ENCODE peak calls at places on chromosomes 4 and X, in four cellular contexts. One of them, this sample, is unnamed.

GRCh38 chrX:11724122-11725017 is 33.7 kb upstream of the MSL3 start:
- DNase-seq in K562: peak
- DNase-seq in HepG2: peak
- DNase-seq in WTC11: no peak
- DNase-seq in this sample: no peak

GRCh38 chr4:176814770-176815169 is 22.0 kb upstream of the VEGFC start:
- DNase-seq in K562: no peak
- DNase-seq in HepG2: no peak
- DNase-seq in WTC11: no peak
- DNase-seq in this sample: no peak

GRCh38 chr4:110278127-110278526 is 79.7 kb upstream of the ELOVL6 start:
- DNase-seq in K562: no peak
- DNase-seq in HepG2: no peak
- DNase-seq in WTC11: no peak
- DNase-seq in this sample: no peak

GRCh38 chrX:154140206-154140605 is 3.8 kb upstream of the OPN1LW start:
- DNase-seq in K562: no peak
- DNase-seq in HepG2: no peak
- DNase-seq in WTC11: no peak
- DNase-seq in this sample: no peak

GRCh38 chr4:181688416-181688815 is 554.8 kb upstream of the TENM3 start:
- DNase-seq in K562: no peak
- DNase-seq in HepG2: no peak
- DNase-seq in WTC11: no peak
- DNase-seq in this sample: no peak

GRCh38 chr4:109801895-109802319 is at the start of gene CFI:
- DNase-seq in K562: no peak
- DNase-seq in HepG2: peak
- DNase-seq in WTC11: no peak
- DNase-seq in this sample: no peak

GRCh38 chr4:137601924-137602323 is 69.6 kb upstream of the PCDH18 start:
- DNase-seq in K562: no peak
- DNase-seq in HepG2: no peak
- DNase-seq in WTC11: no peak
- DNase-seq in this sample: no peak

GRCh38 chrX:115531818-115532403 is 29.1 kb upstream of the PLS3 start:
- DNase-seq in K562: no peak
- DNase-seq in HepG2: no peak
- DNase-seq in WTC11: no peak
- DNase-seq in this sample: no peak

GRCh38 chr4:93384897-93385296 is 443.7 kb upstream of the ATOH1 start:
- DNase-seq in K562: no peak
- DNase-seq in HepG2: no peak
- DNase-seq in WTC11: no peak
- DNase-seq in this sample: no peak

GRCh38 chr4:144374065-144374464 is 233.5 kb upstream of the GYPA start:
- DNase-seq in K562: no peak
- DNase-seq in HepG2: no peak
- DNase-seq in WTC11: no peak
- DNase-seq in this sample: peak

GRCh38 chrX:12770440-12770839 is 20.8 kb upstream of the PRPS2 start:
- DNase-seq in K562: peak
- DNase-seq in HepG2: no peak
- DNase-seq in WTC11: no peak
- DNase-seq in this sample: no peak

GRCh38 chr4:24857996-24858395 is 54.8 kb downstream of the CCDC149 start:
- DNase-seq in K562: no peak
- DNase-seq in HepG2: no peak
- DNase-seq in WTC11: no peak
- DNase-seq in this sample: no peak

GRCh38 chrX:13216139-13216538 is 103.7 kb downstream of the ATXN3L start:
- DNase-seq in K562: no peak
- DNase-seq in HepG2: no peak
- DNase-seq in WTC11: no peak
- DNase-seq in this sample: no peak

GRCh38 chr4:185708348-185708747 is 103.6 kb downstream of the SORBS2 start:
- DNase-seq in K562: no peak
- DNase-seq in HepG2: no peak
- DNase-seq in WTC11: no peak
- DNase-seq in this sample: no peak

GRCh38 chrX:97685753-97686152 is 802.0 kb downstream of the RPA4 start:
- DNase-seq in K562: peak
- DNase-seq in HepG2: peak
- DNase-seq in WTC11: peak
- DNase-seq in this sample: no peak

GRCh38 chr4:81512945-81513584 is 41.4 kb upstream of the RASGEF1B start:
- DNase-seq in K562: no peak
- DNase-seq in HepG2: no peak
- DNase-seq in WTC11: no peak
- DNase-seq in this sample: no peak

GRCh38 chrX:40098264-40099045 is 697 bp upstream of the BCOR start:
- DNase-seq in K562: peak
- DNase-seq in HepG2: no peak
- DNase-seq in WTC11: peak
- DNase-seq in this sample: no peak

GRCh38 chrX:37686979-37687378 is 1.4 kb downstream of the XK start:
- DNase-seq in K562: no peak
- DNase-seq in HepG2: no peak
- DNase-seq in WTC11: no peak
- DNase-seq in this sample: no peak

GRCh38 chrX:37684918-37685317 is 673 bp upstream of the XK start:
- DNase-seq in K562: no peak
- DNase-seq in HepG2: no peak
- DNase-seq in WTC11: no peak
- DNase-seq in this sample: no peak

GRCh38 chrX:37684426-37684825 is 1.2 kb upstream of the XK start:
- DNase-seq in K562: no peak
- DNase-seq in HepG2: no peak
- DNase-seq in WTC11: no peak
- DNase-seq in this sample: no peak

GRCh38 chrX:37686348-37686736 is 751 bp downstream of the XK start:
- DNase-seq in K562: no peak
- DNase-seq in HepG2: no peak
- DNase-seq in WTC11: no peak
- DNase-seq in this sample: no peak

GRCh38 chrX:37685452-37686347 is at the start of gene XK:
- DNase-seq in K562: peak
- DNase-seq in HepG2: no peak
- DNase-seq in WTC11: peak
- DNase-seq in this sample: no peak
- TF ChIP-seq ETV6 in K562: no peak
- TF ChIP-seq ETV6 in HepG2: no peak
- TF ChIP-seq ETV6 in WTC11: peak
- TF ChIP-seq ETV6 in this sample: no peak

DNA sequence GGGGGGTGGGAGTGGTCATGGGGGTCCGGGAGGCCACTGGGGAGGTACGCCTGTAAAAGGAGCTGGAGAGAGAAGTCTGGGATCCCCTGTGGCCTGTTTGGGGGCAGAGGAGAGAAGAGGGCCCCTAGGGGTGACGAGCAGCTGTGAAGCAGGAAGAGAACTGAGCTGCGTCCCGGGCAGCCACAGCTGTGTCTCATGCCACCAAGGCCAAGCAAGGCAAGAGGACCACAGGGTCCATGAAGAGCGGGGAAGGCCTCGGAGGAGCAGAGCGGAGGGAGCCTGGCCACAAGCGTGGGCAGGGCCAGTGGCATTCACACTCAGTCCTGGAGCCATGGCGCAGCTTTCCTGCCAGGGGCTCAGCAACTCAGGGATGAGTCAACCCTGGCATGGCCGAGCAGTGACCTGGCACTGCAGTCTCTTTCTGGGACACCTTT is 13.6 kb upstream of the NAT8L start:
- DNase-seq in K562: peak
- DNase-seq in HepG2: no peak
- DNase-seq in WTC11: no peak
- DNase-seq in this sample: no peak
- TF ChIP-seq ETV6 in K562: no peak
- TF ChIP-seq ETV6 in HepG2: no peak
- TF ChIP-seq ETV6 in WTC11: no peak
- TF ChIP-seq ETV6 in this sample: no peak

GRCh38 chr4:51851090-51851936 is 8.4 kb downstream of the DCUN1D4 start:
- DNase-seq in K562: no peak
- DNase-seq in HepG2: no peak
- DNase-seq in WTC11: no peak
- DNase-seq in this sample: no peak

GRCh38 chr4:51851937-51852290 is 9.0 kb downstream of the DCUN1D4 start:
- DNase-seq in K562: no peak
- DNase-seq in HepG2: no peak
- DNase-seq in WTC11: no peak
- DNase-seq in this sample: no peak

GRCh38 chr4:51855270-51855669 is 12.3 kb downstream of the DCUN1D4 start:
- DNase-seq in K562: no peak
- DNase-seq in HepG2: no peak
- DNase-seq in WTC11: no peak
- DNase-seq in this sample: no peak

GRCh38 chr4:51855751-51856150 is 12.8 kb downstream of the DCUN1D4 start:
- DNase-seq in K562: no peak
- DNase-seq in HepG2: no peak
- DNase-seq in WTC11: no peak
- DNase-seq in this sample: no peak

DNA sequence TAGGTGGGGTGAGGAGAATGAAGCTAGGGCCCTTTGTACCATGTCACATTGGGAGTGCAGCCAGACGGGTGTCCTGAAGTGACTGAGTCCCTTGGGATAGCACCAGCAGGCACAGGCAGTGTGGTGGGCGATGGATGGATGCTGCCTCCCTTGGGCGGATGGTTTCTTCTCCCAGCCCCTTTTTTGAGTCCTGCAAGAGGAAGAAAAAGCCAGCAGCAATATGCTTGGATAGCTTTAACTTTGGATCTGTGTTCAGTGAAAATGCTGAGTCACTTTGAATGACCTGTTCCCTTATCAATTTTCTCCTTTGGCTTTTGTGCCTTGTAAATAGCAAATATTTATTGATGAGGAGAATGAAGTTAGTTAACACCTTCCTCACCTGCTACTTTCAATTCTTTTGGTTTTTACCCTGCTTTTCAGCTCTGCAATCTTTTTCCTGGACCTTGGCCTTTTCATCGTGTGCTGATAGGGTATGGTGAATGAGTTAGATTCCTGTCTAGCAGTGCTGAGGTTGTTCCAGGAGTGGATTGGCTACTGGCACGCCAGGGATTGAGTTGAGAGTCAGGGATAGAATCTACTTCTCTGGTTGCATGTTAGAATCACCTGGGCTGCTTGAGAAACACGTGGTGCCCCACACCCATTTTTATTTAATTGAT is 10.2 kb downstream of the DCUN1D4 start:
- DNase-seq in K562: no peak
- DNase-seq in HepG2: peak
- DNase-seq in WTC11: no peak
- DNase-seq in this sample: no peak
- TF ChIP-seq ETV6 in K562: no peak
- TF ChIP-seq ETV6 in HepG2: no peak
- TF ChIP-seq ETV6 in WTC11: no peak
- TF ChIP-seq ETV6 in this sample: no peak

GRCh38 chrX:48468693-48469691 is 1.1 kb downstream of the SLC38A5 start:
- DNase-seq in K562: peak
- DNase-seq in HepG2: no peak
- DNase-seq in WTC11: peak
- DNase-seq in this sample: no peak
- TF ChIP-seq ETV6 in K562: no peak
- TF ChIP-seq ETV6 in HepG2: no peak
- TF ChIP-seq ETV6 in WTC11: no peak
- TF ChIP-seq ETV6 in this sample: no peak

GRCh38 chr4:44646151-44646550 is 5.3 kb downstream of the YIPF7 start:
- DNase-seq in K562: no peak
- DNase-seq in HepG2: no peak
- DNase-seq in WTC11: no peak
- DNase-seq in this sample: no peak
- TF ChIP-seq ETV6 in K562: no peak
- TF ChIP-seq ETV6 in HepG2: no peak
- TF ChIP-seq ETV6 in WTC11: no peak
- TF ChIP-seq ETV6 in this sample: no peak

DNA sequence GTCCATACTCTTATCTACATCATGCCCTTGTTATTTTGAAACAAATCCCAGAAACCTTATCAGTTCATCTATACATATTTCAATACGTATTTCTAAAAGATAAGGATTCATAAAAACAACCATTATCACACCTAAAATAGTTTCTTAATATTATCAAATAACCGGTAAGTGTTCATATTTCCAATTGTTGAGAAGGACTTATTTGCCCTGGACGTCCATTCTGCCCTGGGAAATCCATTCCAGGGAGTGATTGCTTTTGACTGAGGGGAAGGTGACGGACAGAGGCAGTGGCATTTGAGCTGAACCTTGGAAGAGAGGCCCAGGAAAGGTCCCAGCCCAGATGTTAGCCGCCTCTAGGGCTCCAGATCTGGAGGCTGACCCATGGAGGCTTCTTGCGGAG is 49.6 kb downstream of the STARD8 start:
- DNase-seq in K562: no peak
- DNase-seq in HepG2: no peak
- DNase-seq in WTC11: no peak
- DNase-seq in this sample: no peak
- TF ChIP-seq ETV6 in K562: no peak
- TF ChIP-seq ETV6 in HepG2: no peak
- TF ChIP-seq ETV6 in WTC11: no peak
- TF ChIP-seq ETV6 in this sample: no peak